ENCODE peak calls at places on chromosomes 11 and 22, in six cellular contexts. A is body of pancreas, T is HepG2, Y is breast epithelium, X is IMR-90, N is ovary. W is an unnamed sample.
A peak's percentile ranks its signal among the peaks of the same experiment; 100 is the strongest.

GRCh38 chr22:37244114-37244921 is at the start of gene RAC2:
- DNase-seq in A (peak; percentile 53), T (no peak), Y (peak; percentile 59), X (peak; percentile 57), N (no peak), W (peak; percentile 86)

GRCh38 chr11:119910056-119910455 is 181.1 kb upstream of the NECTIN1 start:
- DNase-seq in A (no peak), T (no peak), Y (no peak), X (no peak), N (no peak), W (no peak)

GRCh38 chr11:71341596-71341995 is 89.2 kb upstream of the SHANK2 start:
- DNase-seq in A (no peak), T (no peak), Y (no peak), X (no peak), N (no peak), W (no peak)

GRCh38 chr11:61028135-61028729 is 56.8 kb downstream of the CD6 start:
- DNase-seq in A (no peak), T (no peak), Y (peak; percentile 37), X (no peak), N (no peak), W (no peak)

GRCh38 chr11:105486929-105487328 is 122.9 kb upstream of the GRIA4 start:
- DNase-seq in A (no peak), T (no peak), Y (no peak), X (no peak), N (no peak), W (no peak)

GRCh38 chr11:67082071-67082791 is 25.6 kb downstream of the RHOD start:
- DNase-seq in A (no peak), T (no peak), Y (no peak), X (no peak), N (peak; percentile 20), W (no peak)

GRCh38 chr22:30609260-30610185 is 2.5 kb downstream of the TCN2 start:
- DNase-seq in A (peak; percentile 34), T (no peak), Y (no peak), X (peak; percentile 86), N (peak; percentile 41), W (peak; percentile 42)

GRCh38 chr22:21688706-21689381 is 23.0 kb downstream of the PPIL2 start:
- DNase-seq in A (no peak), T (no peak), Y (no peak), X (no peak), N (no peak), W (no peak)

GRCh38 chr11:123374622-123374968 is 55.5 kb upstream of the GRAMD1B start:
- DNase-seq in A (no peak), T (no peak), Y (no peak), X (no peak), N (no peak), W (no peak)

GRCh38 chr11:770642-771616 is 6.4 kb downstream of the GATD1 start:
- DNase-seq in A (no peak), T (no peak), Y (no peak), X (no peak), N (no peak), W (no peak)

GRCh38 chr11:63868399-63869064 is 29.6 kb downstream of the MARK2 start:
- DNase-seq in A (no peak), T (no peak), Y (no peak), X (no peak), N (no peak), W (no peak)

GRCh38 chr11:65709661-65710060 is 2.4 kb upstream of the KAT5 start:
- DNase-seq in A (no peak), T (no peak), Y (no peak), X (no peak), N (no peak), W (no peak)

GRCh38 chr11:86292912-86293606 is 9.0 kb upstream of the HIKESHI start:
- DNase-seq in A (no peak), T (no peak), Y (no peak), X (no peak), N (no peak), W (no peak)

GRCh38 chr11:46383404-46383758 is 1.9 kb downstream of the MDK start:
- DNase-seq in A (no peak), T (no peak), Y (no peak), X (no peak), N (no peak), W (no peak)

GRCh38 chr11:118415739-118416068 is 14.3 kb downstream of the ATP5MG start:
- DNase-seq in A (peak; percentile 48), T (no peak), Y (no peak), X (peak; percentile 98), N (peak; percentile 16), W (no peak)

DNA sequence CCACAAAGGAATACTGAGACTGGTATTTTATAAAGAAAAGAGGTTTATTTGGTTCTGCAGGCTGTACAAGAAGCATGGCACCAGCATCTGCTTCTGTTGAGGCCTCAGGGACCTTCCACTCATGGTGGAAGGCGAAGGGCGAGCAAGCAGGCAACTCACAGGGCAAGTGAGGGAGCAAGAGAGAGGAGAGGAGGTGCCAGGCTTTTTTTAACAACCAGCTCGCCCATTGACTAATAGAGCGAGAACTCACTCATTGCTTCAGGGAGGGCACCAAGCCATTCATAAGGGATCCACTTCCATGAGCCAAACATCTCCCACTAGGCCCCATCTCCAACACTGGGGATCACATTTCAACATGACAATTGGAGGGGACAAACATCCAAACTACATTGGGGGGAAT is 1.2 kb downstream of the PTS start:
- DNase-seq in A (no peak), T (no peak), Y (no peak), X (no peak), N (no peak), W (no peak)
- H3K27ac ChIP-seq in A (no peak overlapping the region), T (peak overlapping the region; percentile 94), Y (peak overlapping the region; percentile 98), X (peak overlapping the region; percentile 22), N (no peak overlapping the region), W (peak overlapping the region; percentile 96)

DNA sequence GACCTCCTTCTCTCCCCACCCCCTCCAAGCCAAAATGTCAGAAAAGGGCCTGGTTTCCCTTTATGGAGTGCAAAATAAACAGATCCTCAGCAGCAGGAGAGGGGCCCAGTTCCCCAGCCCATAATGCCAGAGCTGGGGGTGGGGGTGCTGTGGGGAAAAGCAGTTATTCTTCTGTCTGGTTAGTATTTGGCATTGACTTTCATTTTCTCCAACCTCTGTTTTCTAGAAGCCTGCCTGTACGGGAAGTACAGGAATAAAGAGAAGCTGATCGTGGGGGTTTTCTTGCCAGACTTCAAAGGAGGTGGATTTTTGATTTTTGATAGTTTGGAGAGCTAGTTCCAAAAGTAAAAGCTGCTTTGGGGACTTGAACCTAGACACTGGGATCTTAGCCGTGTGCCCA is 22.4 kb downstream of the FLI1 start:
- DNase-seq in A (no peak), T (no peak), Y (no peak), X (no peak), N (no peak), W (no peak)
- H3K4me1 ChIP-seq in A (peaks cover 11% of the 10 kb centered on the region), T (no peaks in the 10 kb centered on the region), Y (no peaks in the 10 kb centered on the region), X (peaks cover 19% of the 10 kb centered on the region), N (no peaks in the 10 kb centered on the region), W (peaks cover 4% of the 10 kb centered on the region)

DNA sequence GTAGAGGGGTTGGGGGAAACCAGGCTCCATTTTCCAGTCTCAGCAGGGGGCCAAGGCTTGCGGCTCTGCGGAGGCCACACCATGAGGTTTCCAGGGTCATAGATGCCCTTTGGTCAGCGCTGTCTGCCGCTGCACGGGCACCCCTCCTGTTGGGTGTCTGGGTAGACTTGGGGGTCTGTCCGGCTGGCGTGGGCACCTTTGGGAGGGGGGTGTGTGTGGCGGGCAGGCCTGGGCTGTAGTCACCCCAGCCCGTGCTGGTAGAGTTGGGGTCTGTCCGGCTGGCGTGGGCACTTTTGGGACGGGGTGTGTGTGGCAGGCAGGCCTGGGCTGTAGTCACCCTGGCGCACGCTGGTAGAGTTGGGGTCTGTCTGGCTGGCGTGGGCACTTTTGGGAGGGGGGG is 18.6 kb downstream of the LSP1 start:
- DNase-seq in A (no peak), T (no peak), Y (no peak), X (no peak), N (no peak), W (peak; percentile 16)
- TF ChIP-seq POLR2A in A (no peak), T (no peak), Y (no peak), X (no peak), N (no peak), W (no peak)

GRCh38 chr22:46637711-46638600 is 17.8 kb downstream of the GRAMD4 start:
- DNase-seq in A (no peak), T (no peak), Y (no peak), X (no peak), N (no peak), W (peak; percentile 35)

GRCh38 chr22:46638601-46639431 is 18.6 kb downstream of the GRAMD4 start:
- DNase-seq in A (peak; percentile 75), T (peak; percentile 99), Y (no peak), X (peak; percentile 33), N (no peak), W (peak; percentile 94)

GRCh38 chr22:46634011-46634699 is 14.0 kb downstream of the GRAMD4 start:
- DNase-seq in A (peak; percentile 37), T (no peak), Y (no peak), X (no peak), N (no peak), W (peak; percentile 34)

GRCh38 chr22:46635756-46636155 is 15.6 kb downstream of the GRAMD4 start:
- DNase-seq in A (no peak), T (no peak), Y (no peak), X (no peak), N (no peak), W (no peak)

GRCh38 chr22:46636221-46637002 is 16.2 kb downstream of the GRAMD4 start:
- DNase-seq in A (no peak), T (no peak), Y (no peak), X (no peak), N (no peak), W (peak; percentile 32)
- H3K27ac ChIP-seq in A (no peak overlapping the region), T (peak overlapping the region; percentile 51), Y (no peak overlapping the region), X (no peak overlapping the region), N (no peak overlapping the region), W (peak overlapping the region; percentile 92)

DNA sequence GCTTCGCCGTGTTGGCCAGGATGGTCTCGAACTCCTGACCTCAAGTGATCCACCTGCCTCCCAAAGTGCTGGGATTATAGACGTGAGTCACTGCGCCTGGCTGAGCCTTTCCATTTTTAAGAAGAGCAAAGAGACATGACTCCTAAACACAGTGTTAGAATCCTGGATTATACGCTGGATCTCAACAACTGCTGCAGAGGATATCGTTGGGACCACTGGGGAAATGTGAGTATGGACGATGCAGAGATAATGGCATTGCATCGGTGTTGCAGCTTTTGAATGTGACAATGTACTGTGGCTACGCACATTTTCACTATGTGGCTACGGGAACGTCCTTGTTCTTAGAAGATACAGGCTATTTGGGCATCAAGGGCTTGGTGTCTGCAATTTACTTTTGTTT is 6.2 kb downstream of the MRGPRF start:
- DNase-seq in A (no peak), T (no peak), Y (no peak), X (no peak), N (peak; percentile 1), W (no peak)
- H3K4me1 ChIP-seq in A (peaks cover 32% of the 10 kb centered on the region), T (peaks cover 33% of the 10 kb centered on the region), Y (no peaks in the 10 kb centered on the region), X (peaks cover 43% of the 10 kb centered on the region), N (peaks cover 39% of the 10 kb centered on the region), W (peaks cover 41% of the 10 kb centered on the region)

W was measured in right lobe of liver.